ENCODE peak calls at places on chromosomes 7 and 10, in seven cellular contexts. One of them, this sample, is unnamed. For H3K27me3, the result is how much of the 10 kb centered on the place peaks cover.

GRCh38 chr7:107025449-107026103 is 18.9 kb upstream of the PRKAR2B start:
- DNase-seq in Panc1: no peak
- DNase-seq in CD8-positive, alpha-beta T cell: no peak
- DNase-seq in left ventricle myocardium inferior: no peak
- DNase-seq in adrenal gland: no peak
- DNase-seq in heart left ventricle: no peak
- DNase-seq in mesendoderm: peak
- DNase-seq in this sample: no peak

GRCh38 chr10:102408081-102408727 is 10.4 kb downstream of the PSD start:
- DNase-seq in heart left ventricle: no peak
- DNase-seq in Panc1: no peak
- DNase-seq in adrenal gland: no peak
- DNase-seq in CD8-positive, alpha-beta T cell: no peak
- DNase-seq in mesendoderm: no peak
- DNase-seq in left ventricle myocardium inferior: no peak
- DNase-seq in this sample: no peak

GRCh38 chr7:134988161-134988560 is 1.9 kb downstream of the AGBL3 start:
- DNase-seq in heart left ventricle: no peak
- DNase-seq in mesendoderm: no peak
- DNase-seq in CD8-positive, alpha-beta T cell: no peak
- DNase-seq in Panc1: no peak
- DNase-seq in adrenal gland: no peak
- DNase-seq in left ventricle myocardium inferior: no peak
- DNase-seq in this sample: no peak

GRCh38 chr7:55568613-55569268 is 3.6 kb downstream of the VOPP1 start:
- DNase-seq in mesendoderm: no peak
- DNase-seq in adrenal gland: no peak
- DNase-seq in Panc1: no peak
- DNase-seq in left ventricle myocardium inferior: no peak
- DNase-seq in heart left ventricle: no peak
- DNase-seq in CD8-positive, alpha-beta T cell: no peak
- DNase-seq in this sample: no peak

GRCh38 chr7:145156834-145157233 is 321.0 kb upstream of the TPK1 start:
- DNase-seq in CD8-positive, alpha-beta T cell: no peak
- DNase-seq in adrenal gland: no peak
- DNase-seq in Panc1: no peak
- DNase-seq in mesendoderm: no peak
- DNase-seq in left ventricle myocardium inferior: no peak
- DNase-seq in heart left ventricle: no peak
- DNase-seq in this sample: no peak

GRCh38 chr10:51377070-51377931 is 303.0 kb downstream of the PRKG1 start:
- DNase-seq in heart left ventricle: no peak
- DNase-seq in left ventricle myocardium inferior: no peak
- DNase-seq in adrenal gland: no peak
- DNase-seq in Panc1: no peak
- DNase-seq in mesendoderm: no peak
- DNase-seq in CD8-positive, alpha-beta T cell: no peak
- DNase-seq in this sample: no peak

GRCh38 chr7:13829231-13829630 is 160.2 kb downstream of the ETV1 start:
- DNase-seq in adrenal gland: no peak
- DNase-seq in Panc1: no peak
- DNase-seq in CD8-positive, alpha-beta T cell: no peak
- DNase-seq in mesendoderm: no peak
- DNase-seq in heart left ventricle: no peak
- DNase-seq in left ventricle myocardium inferior: no peak
- DNase-seq in this sample: no peak

GRCh38 chr7:87767827-87768226 is 108.3 kb downstream of the SLC25A40 start:
- DNase-seq in heart left ventricle: no peak
- DNase-seq in left ventricle myocardium inferior: no peak
- DNase-seq in mesendoderm: peak
- DNase-seq in CD8-positive, alpha-beta T cell: no peak
- DNase-seq in adrenal gland: no peak
- DNase-seq in Panc1: no peak
- DNase-seq in this sample: no peak

GRCh38 chr10:47311193-47311899 is 10.9 kb upstream of the GDF2 start:
- DNase-seq in mesendoderm: no peak
- DNase-seq in CD8-positive, alpha-beta T cell: peak
- DNase-seq in adrenal gland: no peak
- DNase-seq in Panc1: no peak
- DNase-seq in heart left ventricle: peak
- DNase-seq in left ventricle myocardium inferior: no peak
- DNase-seq in this sample: no peak

GRCh38 chr10:97463363-97464132 is 17.6 kb downstream of the ZDHHC16 start:
- DNase-seq in CD8-positive, alpha-beta T cell: peak
- DNase-seq in adrenal gland: peak
- DNase-seq in Panc1: peak
- DNase-seq in mesendoderm: peak
- DNase-seq in left ventricle myocardium inferior: no peak
- DNase-seq in heart left ventricle: peak
- DNase-seq in this sample: peak

GRCh38 chr10:6346621-6347020 is 143.9 kb downstream of the PFKFB3 start:
- DNase-seq in Panc1: no peak
- DNase-seq in mesendoderm: no peak
- DNase-seq in left ventricle myocardium inferior: no peak
- DNase-seq in CD8-positive, alpha-beta T cell: no peak
- DNase-seq in adrenal gland: no peak
- DNase-seq in heart left ventricle: no peak
- DNase-seq in this sample: no peak

GRCh38 chr10:19788075-19788686 is 28.1 kb upstream of the PLXDC2 start:
- DNase-seq in adrenal gland: peak
- DNase-seq in left ventricle myocardium inferior: no peak
- DNase-seq in heart left ventricle: peak
- DNase-seq in mesendoderm: peak
- DNase-seq in Panc1: peak
- DNase-seq in CD8-positive, alpha-beta T cell: no peak
- DNase-seq in this sample: peak

GRCh38 chr7:139870406-139870805 is 41.3 kb downstream of the TBXAS1 start:
- DNase-seq in CD8-positive, alpha-beta T cell: no peak
- DNase-seq in mesendoderm: no peak
- DNase-seq in heart left ventricle: no peak
- DNase-seq in Panc1: no peak
- DNase-seq in left ventricle myocardium inferior: no peak
- DNase-seq in adrenal gland: no peak
- DNase-seq in this sample: no peak

GRCh38 chr10:18144928-18145327 is 4.7 kb downstream of the CACNB2 start:
- DNase-seq in mesendoderm: peak
- DNase-seq in adrenal gland: no peak
- DNase-seq in CD8-positive, alpha-beta T cell: no peak
- DNase-seq in heart left ventricle: peak
- DNase-seq in Panc1: no peak
- DNase-seq in left ventricle myocardium inferior: peak
- DNase-seq in this sample: no peak

GRCh38 chr7:129343099-129343700 is 91.0 kb upstream of the STRIP2 start:
- DNase-seq in heart left ventricle: no peak
- DNase-seq in left ventricle myocardium inferior: no peak
- DNase-seq in mesendoderm: peak
- DNase-seq in adrenal gland: no peak
- DNase-seq in Panc1: peak
- DNase-seq in CD8-positive, alpha-beta T cell: no peak
- DNase-seq in this sample: peak

GRCh38 chr7:154987571-154987970 is 15.4 kb downstream of the PAXIP1 start:
- DNase-seq in CD8-positive, alpha-beta T cell: no peak
- DNase-seq in left ventricle myocardium inferior: no peak
- DNase-seq in mesendoderm: no peak
- DNase-seq in Panc1: no peak
- DNase-seq in heart left ventricle: no peak
- DNase-seq in adrenal gland: no peak
- DNase-seq in this sample: no peak

GRCh38 chr10:126463306-126463705 is 75.0 kb upstream of the ADAM12 start:
- DNase-seq in left ventricle myocardium inferior: no peak
- DNase-seq in heart left ventricle: no peak
- DNase-seq in Panc1: no peak
- DNase-seq in adrenal gland: no peak
- DNase-seq in mesendoderm: no peak
- DNase-seq in CD8-positive, alpha-beta T cell: no peak
- DNase-seq in this sample: no peak

GRCh38 chr10:132648072-132648855 is 110.7 kb downstream of the INPP5A start:
- DNase-seq in adrenal gland: no peak
- DNase-seq in left ventricle myocardium inferior: peak
- DNase-seq in Panc1: no peak
- DNase-seq in heart left ventricle: no peak
- DNase-seq in mesendoderm: no peak
- DNase-seq in CD8-positive, alpha-beta T cell: no peak
- DNase-seq in this sample: no peak

GRCh38 chr7:13850185-13850752 is 139.2 kb downstream of the ETV1 start:
- DNase-seq in adrenal gland: peak
- DNase-seq in CD8-positive, alpha-beta T cell: peak
- DNase-seq in Panc1: peak
- DNase-seq in mesendoderm: peak
- DNase-seq in left ventricle myocardium inferior: no peak
- DNase-seq in heart left ventricle: no peak
- DNase-seq in this sample: peak

GRCh38 chr7:105336009-105336408 is 52.7 kb downstream of the SRPK2 start:
- DNase-seq in heart left ventricle: no peak
- DNase-seq in adrenal gland: no peak
- DNase-seq in mesendoderm: no peak
- DNase-seq in CD8-positive, alpha-beta T cell: no peak
- DNase-seq in Panc1: no peak
- DNase-seq in left ventricle myocardium inferior: no peak
- DNase-seq in this sample: no peak

GRCh38 chr7:111063166-111063565 is 27.8 kb upstream of the LRRN3 start:
- DNase-seq in mesendoderm: no peak
- DNase-seq in left ventricle myocardium inferior: no peak
- DNase-seq in heart left ventricle: no peak
- DNase-seq in adrenal gland: no peak
- DNase-seq in CD8-positive, alpha-beta T cell: no peak
- DNase-seq in Panc1: no peak
- DNase-seq in this sample: no peak

GRCh38 chr10:64574371-64574770 is 1053.2 kb downstream of the REEP3 start:
- DNase-seq in left ventricle myocardium inferior: no peak
- DNase-seq in Panc1: no peak
- DNase-seq in mesendoderm: no peak
- DNase-seq in adrenal gland: no peak
- DNase-seq in heart left ventricle: no peak
- DNase-seq in CD8-positive, alpha-beta T cell: no peak
- DNase-seq in this sample: no peak

GRCh38 chr10:9102026-9102425 is 1047.5 kb downstream of the GATA3 start:
- DNase-seq in left ventricle myocardium inferior: no peak
- DNase-seq in adrenal gland: no peak
- DNase-seq in mesendoderm: peak
- DNase-seq in heart left ventricle: no peak
- DNase-seq in Panc1: no peak
- DNase-seq in CD8-positive, alpha-beta T cell: no peak
- DNase-seq in this sample: no peak

GRCh38 chr10:9097206-9097990 is 1042.9 kb downstream of the GATA3 start:
- DNase-seq in CD8-positive, alpha-beta T cell: no peak
- DNase-seq in Panc1: no peak
- DNase-seq in adrenal gland: no peak
- DNase-seq in mesendoderm: peak
- DNase-seq in heart left ventricle: no peak
- DNase-seq in left ventricle myocardium inferior: no peak
- DNase-seq in this sample: no peak

GRCh38 chr10:9097991-9098306 is 1043.5 kb downstream of the GATA3 start:
- DNase-seq in left ventricle myocardium inferior: no peak
- DNase-seq in adrenal gland: no peak
- DNase-seq in mesendoderm: no peak
- DNase-seq in CD8-positive, alpha-beta T cell: no peak
- DNase-seq in Panc1: no peak
- DNase-seq in heart left ventricle: no peak
- DNase-seq in this sample: no peak

GRCh38 chr10:9103301-9103700 is 1048.8 kb downstream of the GATA3 start:
- DNase-seq in adrenal gland: no peak
- DNase-seq in mesendoderm: peak
- DNase-seq in Panc1: no peak
- DNase-seq in left ventricle myocardium inferior: no peak
- DNase-seq in heart left ventricle: no peak
- DNase-seq in CD8-positive, alpha-beta T cell: no peak
- DNase-seq in this sample: no peak
- H3K27me3 ChIP-seq in adrenal gland: under half
- H3K27me3 ChIP-seq in mesendoderm: under half
- H3K27me3 ChIP-seq in Panc1: under half
- H3K27me3 ChIP-seq in left ventricle myocardium inferior: under half
- H3K27me3 ChIP-seq in heart left ventricle: under half
- H3K27me3 ChIP-seq in CD8-positive, alpha-beta T cell: under half
- H3K27me3 ChIP-seq in this sample: under half

DNA sequence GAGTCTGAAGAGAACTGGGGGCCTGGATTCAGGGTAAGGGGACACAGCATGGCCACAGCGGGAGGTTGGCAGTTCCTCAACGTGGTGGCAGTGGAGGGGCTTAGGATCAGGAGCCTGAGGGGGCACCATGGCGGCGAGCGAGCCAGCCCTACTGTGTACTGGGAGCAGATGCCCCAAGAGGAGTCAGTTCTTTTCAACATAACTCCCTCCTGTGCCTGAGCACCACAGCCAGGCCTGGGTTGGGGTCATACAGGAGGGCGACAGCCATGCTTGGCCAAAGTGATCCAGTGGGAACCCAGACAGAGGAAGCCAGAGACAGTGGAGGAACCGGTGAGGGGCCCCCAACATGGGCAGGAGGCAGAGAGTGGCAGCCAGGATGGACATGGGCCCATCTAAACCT is 65.8 kb downstream of the MICALL2 start:
- DNase-seq in CD8-positive, alpha-beta T cell: no peak
- DNase-seq in left ventricle myocardium inferior: no peak
- DNase-seq in Panc1: no peak
- DNase-seq in mesendoderm: no peak
- DNase-seq in adrenal gland: no peak
- DNase-seq in heart left ventricle: no peak
- DNase-seq in this sample: no peak
- H3K27me3 ChIP-seq in CD8-positive, alpha-beta T cell: under half
- H3K27me3 ChIP-seq in left ventricle myocardium inferior: half or more
- H3K27me3 ChIP-seq in Panc1: under half
- H3K27me3 ChIP-seq in mesendoderm: under half
- H3K27me3 ChIP-seq in adrenal gland: under half
- H3K27me3 ChIP-seq in heart left ventricle: under half
- H3K27me3 ChIP-seq in this sample: under half

GRCh38 chr7:1364906-1365570 is 94.2 kb downstream of the MICALL2 start:
- DNase-seq in CD8-positive, alpha-beta T cell: no peak
- DNase-seq in heart left ventricle: no peak
- DNase-seq in adrenal gland: no peak
- DNase-seq in mesendoderm: no peak
- DNase-seq in Panc1: no peak
- DNase-seq in left ventricle myocardium inferior: no peak
- DNase-seq in this sample: no peak

GRCh38 chr7:1368150-1368681 is 91.1 kb downstream of the MICALL2 start:
- DNase-seq in heart left ventricle: no peak
- DNase-seq in left ventricle myocardium inferior: no peak
- DNase-seq in CD8-positive, alpha-beta T cell: no peak
- DNase-seq in mesendoderm: peak
- DNase-seq in adrenal gland: no peak
- DNase-seq in Panc1: no peak
- DNase-seq in this sample: no peak

GRCh38 chr7:1365846-1366245 is 93.4 kb downstream of the MICALL2 start:
- DNase-seq in heart left ventricle: no peak
- DNase-seq in mesendoderm: no peak
- DNase-seq in left ventricle myocardium inferior: no peak
- DNase-seq in adrenal gland: no peak
- DNase-seq in Panc1: no peak
- DNase-seq in CD8-positive, alpha-beta T cell: no peak
- DNase-seq in this sample: no peak

GRCh38 chr7:1367501-1367900 is 91.8 kb downstream of the MICALL2 start:
- DNase-seq in left ventricle myocardium inferior: no peak
- DNase-seq in mesendoderm: no peak
- DNase-seq in CD8-positive, alpha-beta T cell: no peak
- DNase-seq in Panc1: no peak
- DNase-seq in heart left ventricle: no peak
- DNase-seq in adrenal gland: no peak
- DNase-seq in this sample: no peak

GRCh38 chr7:1366801-1367405 is 92.4 kb downstream of the MICALL2 start:
- DNase-seq in adrenal gland: no peak
- DNase-seq in mesendoderm: no peak
- DNase-seq in heart left ventricle: no peak
- DNase-seq in CD8-positive, alpha-beta T cell: no peak
- DNase-seq in Panc1: no peak
- DNase-seq in left ventricle myocardium inferior: no peak
- DNase-seq in this sample: no peak
- H3K27me3 ChIP-seq in adrenal gland: under half
- H3K27me3 ChIP-seq in mesendoderm: under half
- H3K27me3 ChIP-seq in heart left ventricle: under half
- H3K27me3 ChIP-seq in CD8-positive, alpha-beta T cell: under half
- H3K27me3 ChIP-seq in Panc1: under half
- H3K27me3 ChIP-seq in left ventricle myocardium inferior: half or more
- H3K27me3 ChIP-seq in this sample: half or more

GRCh38 chr10:1654247-1654646 is 83.1 kb downstream of the ADARB2 start:
- DNase-seq in adrenal gland: no peak
- DNase-seq in mesendoderm: no peak
- DNase-seq in Panc1: no peak
- DNase-seq in left ventricle myocardium inferior: no peak
- DNase-seq in CD8-positive, alpha-beta T cell: no peak
- DNase-seq in heart left ventricle: no peak
- DNase-seq in this sample: no peak
- H3K27me3 ChIP-seq in adrenal gland: under half
- H3K27me3 ChIP-seq in mesendoderm: under half
- H3K27me3 ChIP-seq in Panc1: under half
- H3K27me3 ChIP-seq in left ventricle myocardium inferior: half or more
- H3K27me3 ChIP-seq in CD8-positive, alpha-beta T cell: under half
- H3K27me3 ChIP-seq in heart left ventricle: under half
- H3K27me3 ChIP-seq in this sample: under half